ENCODE peak calls at places on chromosome 4, in eight cellular contexts. D is stomach, I is suprapubic skin, H is transverse colon, E is SK-N-SH, X is upper lobe of left lung, F is K562, T is HepG2. G is an unnamed sample.
A peak's percentile ranks its signal among the peaks of the same experiment; 100 is the strongest.

GRCh38 chr4:184246426-184246825 is 28.8 kb upstream of the ENPP6 start:
- DNase-seq in H (no peak), F (no peak), X (no peak), E (no peak), T (no peak), I (no peak), D (no peak), G (no peak)

GRCh38 chr4:124783847-124784246 is 71.3 kb upstream of the ANKRD50 start:
- DNase-seq in H (no peak), D (no peak), T (no peak), F (no peak), X (no peak), E (no peak), I (no peak), G (no peak)

GRCh38 chr4:113998531-113998930 is 19.1 kb upstream of the ARSJ start:
- DNase-seq in T (no peak), D (no peak), H (no peak), I (no peak), F (no peak), X (no peak), E (no peak), G (no peak)

GRCh38 chr4:163810757-163811156 is 316.3 kb downstream of the TMA16 start:
- DNase-seq in E (no peak), X (no peak), F (no peak), D (no peak), T (no peak), H (no peak), I (no peak), G (no peak)

GRCh38 chr4:63619771-63620170 is 789.5 kb downstream of the TECRL start:
- DNase-seq in T (no peak), F (no peak), H (no peak), D (no peak), X (no peak), E (no peak), I (no peak), G (no peak)

GRCh38 chr4:33709247-33709646 is 2535.1 kb downstream of the ARAP2 start:
- DNase-seq in E (no peak), D (no peak), H (no peak), F (no peak), T (no peak), I (no peak), X (no peak), G (no peak)

GRCh38 chr4:184688447-184688846 is 38.9 kb downstream of the PRIMPOL start:
- DNase-seq in T (no peak), I (no peak), D (no peak), E (no peak), H (no peak), X (no peak), F (no peak), G (no peak)

GRCh38 chr4:48079972-48080391 is 54.1 kb downstream of the TXK start:
- DNase-seq in D (no peak), I (no peak), T (no peak), E (no peak), H (no peak), X (no peak), F (no peak), G (no peak)

GRCh38 chr4:55468724-55469123 is 73.0 kb downstream of the TMEM165 start:
- DNase-seq in E (no peak), I (no peak), F (no peak), D (no peak), X (no peak), H (no peak), T (peak; percentile 49), G (no peak)

GRCh38 chr4:101279377-101279871 is 67.9 kb downstream of the PPP3CA start:
- DNase-seq in T (no peak), H (no peak), X (no peak), D (no peak), E (peak; percentile 17), I (no peak), F (no peak), G (peak; percentile 74)

GRCh38 chr4:111678466-111678865 is 466.8 kb upstream of the FAM241A start:
- DNase-seq in D (no peak), F (no peak), H (no peak), T (no peak), E (no peak), I (no peak), X (no peak), G (no peak)

GRCh38 chr4:41839945-41840854 is 91.7 kb upstream of the PHOX2B start:
- DNase-seq in X (no peak), E (no peak), D (no peak), F (no peak), T (no peak), I (no peak), H (no peak), G (no peak)

GRCh38 chr4:180947421-180947820 is 1295.8 kb upstream of the TENM3 start:
- DNase-seq in T (no peak), X (no peak), D (no peak), I (no peak), F (no peak), E (peak; percentile 42), H (no peak), G (no peak)

GRCh38 chr4:29983890-29984289 is 736.3 kb upstream of the PCDH7 start:
- DNase-seq in E (no peak), I (no peak), H (no peak), D (no peak), F (no peak), T (no peak), X (no peak), G (no peak)

GRCh38 chr4:183888564-183888963 is 16.5 kb upstream of the STOX2 start:
- DNase-seq in I (no peak), X (no peak), F (no peak), H (no peak), T (no peak), D (no peak), E (no peak), G (no peak)

GRCh38 chr4:38101563-38101962 is 141.4 kb downstream of the PTTG2 start:
- DNase-seq in F (no peak), X (no peak), I (no peak), E (no peak), T (no peak), D (no peak), H (no peak), G (no peak)

GRCh38 chr4:179626687-179627086 is 2184.4 kb upstream of the AGA start:
- DNase-seq in E (no peak), F (no peak), D (no peak), H (no peak), T (peak; percentile 1), I (no peak), X (no peak), G (no peak)

GRCh38 chr4:179624768-179625181 is 2182.5 kb upstream of the AGA start:
- DNase-seq in X (no peak), I (no peak), T (no peak), F (no peak), D (peak; percentile 26), E (no peak), H (no peak), G (no peak)

DNA sequence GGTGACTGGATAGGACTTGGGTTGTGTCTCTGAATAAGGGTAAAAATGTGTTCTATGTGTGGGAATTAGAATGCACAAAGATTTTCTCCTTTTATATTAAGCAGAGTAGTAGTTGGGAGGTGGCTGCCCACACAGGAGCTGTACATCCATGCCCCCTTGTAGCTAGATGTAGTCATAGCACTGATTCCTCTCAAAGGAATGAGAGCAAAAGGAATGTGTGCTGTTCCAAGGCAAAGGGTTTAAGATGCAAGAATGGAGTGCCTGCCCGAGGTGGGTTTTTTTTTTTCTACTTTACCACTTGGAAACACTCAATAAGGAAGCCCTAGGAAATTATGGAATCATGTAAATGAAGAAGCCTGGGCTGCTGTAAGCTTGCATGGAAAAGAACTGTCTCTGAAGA is 2183.2 kb upstream of the AGA start:
- DNase-seq in I (no peak), F (no peak), H (no peak), T (no peak), D (no peak), X (no peak), E (no peak), G (no peak)
- TF ChIP-seq CTCF in I (no peak), F (no peak), H (no peak), T (no peak), D (no peak), X (no peak), E (peak; percentile 39), G (no peak)

GRCh38 chr4:182235016-182235415 is 8.2 kb upstream of the TENM3 start:
- DNase-seq in T (no peak), F (no peak), I (no peak), D (no peak), H (no peak), X (no peak), E (no peak), G (no peak)
- TF ChIP-seq EP300 in T (no peak), F (no peak), I (no peak), D (no peak), H (no peak), X (no peak), E (no peak), G (no peak)

DNA sequence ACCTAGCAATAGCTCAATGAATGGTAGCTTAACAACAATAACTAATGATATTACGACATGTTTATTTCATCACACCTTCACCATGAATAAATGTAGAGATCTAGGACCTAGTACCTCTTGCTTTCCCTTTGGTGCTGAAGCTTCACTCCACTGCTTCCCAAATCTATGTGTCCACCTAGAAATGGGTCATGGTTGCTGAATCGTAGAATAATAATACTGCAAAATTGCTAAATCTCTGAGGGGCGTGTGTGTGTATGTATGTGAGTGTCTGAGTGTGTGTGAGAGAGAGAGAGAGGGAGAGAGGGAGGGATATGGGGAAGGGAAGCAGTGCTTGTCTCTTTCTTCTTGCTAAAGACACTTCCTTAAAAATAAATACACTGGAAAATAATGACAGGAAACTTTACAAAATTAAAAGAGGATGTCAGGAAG is 109.3 kb upstream of the BMP2K start:
- DNase-seq in F (no peak), D (no peak), E (no peak), X (no peak), H (no peak), I (no peak), T (no peak), G (no peak)
- TF ChIP-seq POLR2AphosphoS5 in F (no peak), D (no peak), E (no peak), X (no peak), H (no peak), I (no peak), T (no peak), G (no peak)

GRCh38 chr4:11623726-11624037 is 195.0 kb upstream of the HS3ST1 start:
- DNase-seq in F (no peak), D (peak; percentile 77), I (no peak), X (peak; percentile 52), T (no peak), E (no peak), H (peak; percentile 71), G (no peak)
- TF ChIP-seq CTCF in F (no peak), D (peak; percentile 28), I (no peak), X (peak; percentile 40), T (peak; percentile 15), E (no peak), H (peak; percentile 49), G (no peak)